ENCODE peak calls at places on chromosomes 4 and X, in four cellular contexts. C, G, Q and I are unnamed samples.

GRCh38 chrX:34987646-34988045 is 45.0 kb downstream of the FAM47B start:
- DNase-seq in C (no peak), Q (no peak), G (no peak), I (no peak)

GRCh38 chr4:82578935-82579334 is 17.1 kb upstream of the TMEM150C start:
- DNase-seq in C (no peak), G (no peak), Q (no peak), I (peak)

GRCh38 chr4:189664693-189665250 is 275.9 kb upstream of the FRG1 start:
- DNase-seq in G (no peak), C (no peak), Q (no peak), I (no peak)

GRCh38 chr4:122700178-122700725 is 32.3 kb upstream of the BBS12 start:
- DNase-seq in G (peak), C (no peak), Q (no peak), I (no peak)

GRCh38 chrX:41116948-41117347 is 31.7 kb downstream of the USP9X start:
- DNase-seq in Q (no peak), C (peak), G (no peak), I (no peak)

GRCh38 chrX:129540068-129540653 is at the start of gene OCRL:
- DNase-seq in C (no peak), Q (peak), G (peak), I (peak)

GRCh38 chrX:105315301-105315700 is 94.8 kb upstream of the TEX13A start:
- DNase-seq in C (no peak), Q (no peak), G (no peak), I (no peak)

GRCh38 chr4:137961051-137961438 is 281.1 kb downstream of the SLC7A11 start:
- DNase-seq in Q (no peak), C (no peak), G (no peak), I (no peak)

GRCh38 chr4:143372093-143372915 is 35.6 kb downstream of the GAB1 start:
- DNase-seq in G (no peak), Q (no peak), C (peak), I (no peak)

GRCh38 chrX:118633530-118633929 is 93.9 kb upstream of the IL13RA1 start:
- DNase-seq in Q (no peak), G (no peak), C (no peak), I (no peak)

GRCh38 chrX:25043192-25043591 is 27.4 kb upstream of the ARX start:
- DNase-seq in G (no peak), Q (no peak), C (no peak), I (no peak)

GRCh38 chr4:163587867-163588266 is 93.4 kb downstream of the TMA16 start:
- DNase-seq in Q (peak), G (peak), C (peak), I (peak)

GRCh38 chrX:101460669-101461068 is 24.6 kb upstream of the ARMCX4 start:
- DNase-seq in Q (no peak), C (no peak), G (no peak), I (no peak)

GRCh38 chr4:183337833-183338232 is 15.6 kb upstream of the CLDN24 start:
- DNase-seq in C (no peak), Q (no peak), G (no peak), I (no peak)

GRCh38 chr4:6925357-6925836 is 15.8 kb downstream of the TBC1D14 start:
- DNase-seq in C (no peak), Q (no peak), G (no peak), I (no peak)

GRCh38 chrX:109635151-109635550 is 10.2 kb upstream of the KCNE5 start:
- DNase-seq in Q (no peak), G (no peak), C (no peak), I (peak)

GRCh38 chrX:68462653-68463052 is 29.4 kb upstream of the OPHN1 start:
- DNase-seq in Q (no peak), C (no peak), G (no peak), I (no peak)

GRCh38 chrX:53224860-53225797 is at the start of gene KDM5C:
- DNase-seq in C (peak), G (peak), Q (peak), I (peak)

GRCh38 chrX:147803948-147804347 is 107.8 kb upstream of the FMR1 start:
- DNase-seq in C (no peak), Q (no peak), G (peak), I (peak)

GRCh38 chr4:125849869-125850268 is 535.1 kb downstream of the FAT4 start:
- DNase-seq in Q (no peak), C (no peak), G (no peak), I (no peak)

GRCh38 chr4:141255016-141255415 is 34.3 kb downstream of the ZNF330 start:
- DNase-seq in C (no peak), Q (no peak), G (no peak), I (no peak)

GRCh38 chr4:159121371-159121770 is 18.5 kb downstream of the RAPGEF2 start:
- DNase-seq in Q (no peak), C (no peak), G (no peak), I (no peak)

GRCh38 chrX:15815779-15816452 is 25.6 kb downstream of the ZRSR2 start:
- DNase-seq in Q (no peak), G (peak), C (peak), I (peak)

GRCh38 chrX:12819231-12819630 is 28.0 kb downstream of the PRPS2 start:
- DNase-seq in Q (no peak), C (no peak), G (no peak), I (no peak)
- TF ChIP-seq SP1 in Q (no peak), C (no peak), G (no peak), I (no peak)

DNA sequence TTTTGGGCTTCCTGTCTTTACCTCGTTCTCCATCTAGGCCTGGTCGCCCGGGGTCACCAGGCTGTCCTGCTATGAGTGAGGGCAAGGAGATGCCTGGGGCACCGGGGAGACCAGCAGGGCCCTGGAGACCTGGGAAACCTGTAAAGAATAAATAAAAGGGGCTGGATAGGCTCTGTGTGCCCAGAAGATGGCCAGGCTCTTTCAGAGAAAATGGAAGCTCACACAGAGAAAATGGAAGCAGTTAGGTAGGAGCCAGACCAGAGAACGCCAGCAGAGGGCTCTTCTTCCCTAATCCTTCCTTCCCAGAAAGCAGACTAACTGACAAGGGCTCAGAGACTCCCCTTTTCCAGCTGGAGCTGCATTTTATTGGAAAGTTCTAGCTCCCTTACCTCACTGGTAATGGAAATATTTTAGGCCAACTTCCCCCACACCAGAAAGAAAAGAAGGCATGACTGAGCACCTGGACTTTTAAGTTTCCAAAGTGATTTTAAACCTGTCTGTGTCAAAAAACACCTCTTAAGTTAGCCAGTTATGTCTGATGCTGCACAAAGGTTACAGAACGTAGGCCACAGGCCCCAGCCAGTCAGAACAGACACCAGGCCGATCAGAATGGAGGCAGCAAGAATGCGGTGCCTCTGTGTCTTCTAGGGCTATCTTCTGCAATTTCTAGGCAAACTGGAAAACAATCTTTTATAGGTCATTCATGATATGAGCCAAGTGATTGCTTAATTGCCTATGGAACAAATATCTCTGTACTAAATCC is 74.0 kb downstream of the ATG4A start:
- DNase-seq in G (peak), Q (peak), C (no peak), I (peak)
- TF ChIP-seq SUZ12 in G (no peak), Q (no peak), C (no peak), I (no peak)

GRCh38 chr4:184441461-184442392 is 32.6 kb downstream of the IRF2 start:
- DNase-seq in C (no peak), Q (no peak), G (no peak), I (no peak)
- TF ChIP-seq SP1 in C (no peak), Q (no peak), G (no peak), I (no peak)

DNA sequence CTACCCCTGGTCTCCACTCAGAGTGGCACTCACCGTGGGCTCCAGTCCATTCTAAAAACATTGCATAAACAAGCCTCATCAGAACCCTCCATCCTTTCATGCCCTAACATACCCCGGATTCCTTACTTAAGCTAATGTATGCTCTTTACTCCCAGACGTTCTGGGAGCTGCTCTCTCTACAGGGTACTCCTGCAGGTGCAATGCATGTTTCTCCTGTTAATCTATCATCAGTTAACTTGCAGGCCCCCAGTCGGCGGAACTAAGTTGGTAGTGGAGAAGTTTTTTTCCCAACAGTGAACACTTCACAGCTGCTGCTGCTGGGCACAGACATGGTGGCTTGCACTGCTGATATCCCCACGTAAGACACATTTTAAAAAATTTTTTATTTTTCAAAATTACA is 161.6 kb upstream of the FAT1 start:
- DNase-seq in C (no peak), Q (no peak), G (peak), I (no peak)
- TF ChIP-seq SUZ12 in C (no peak), Q (no peak), G (no peak), I (no peak)

DNA sequence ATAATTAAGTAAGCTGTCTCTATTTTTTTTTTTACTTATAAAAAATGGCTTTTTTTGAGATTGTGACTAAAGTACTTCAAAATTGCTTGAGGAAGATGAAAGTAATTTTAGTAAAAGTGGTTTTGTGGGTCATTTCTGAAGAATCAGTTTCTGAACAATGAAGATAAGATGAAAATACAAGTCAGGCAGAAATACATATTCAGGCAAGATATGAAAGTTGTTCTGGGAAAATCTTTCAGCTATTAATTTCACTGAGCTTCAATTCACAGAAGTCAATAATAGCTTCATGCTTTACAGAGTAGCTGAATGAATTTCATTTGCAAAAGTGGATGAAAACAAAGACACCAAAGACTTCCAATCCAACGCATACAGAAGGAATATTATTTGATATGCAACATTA is 305.2 kb upstream of the ARSJ start:
- DNase-seq in Q (no peak), G (no peak), C (no peak), I (no peak)
- TF ChIP-seq SP1 in Q (no peak), G (no peak), C (no peak), I (no peak)

GRCh38 chr4:139635966-139636365 is 29.7 kb upstream of the MGST2 start:
- DNase-seq in C (no peak), Q (no peak), G (no peak), I (no peak)

GRCh38 chr4:139629761-139630160 is 35.9 kb upstream of the MGST2 start:
- DNase-seq in G (no peak), Q (no peak), C (no peak), I (no peak)

GRCh38 chr4:139633195-139633594 is 32.4 kb upstream of the MGST2 start:
- DNase-seq in Q (no peak), G (no peak), C (no peak), I (no peak)

GRCh38 chr4:139630991-139631390 is 34.6 kb upstream of the MGST2 start:
- DNase-seq in Q (no peak), C (no peak), G (peak), I (no peak)

DNA sequence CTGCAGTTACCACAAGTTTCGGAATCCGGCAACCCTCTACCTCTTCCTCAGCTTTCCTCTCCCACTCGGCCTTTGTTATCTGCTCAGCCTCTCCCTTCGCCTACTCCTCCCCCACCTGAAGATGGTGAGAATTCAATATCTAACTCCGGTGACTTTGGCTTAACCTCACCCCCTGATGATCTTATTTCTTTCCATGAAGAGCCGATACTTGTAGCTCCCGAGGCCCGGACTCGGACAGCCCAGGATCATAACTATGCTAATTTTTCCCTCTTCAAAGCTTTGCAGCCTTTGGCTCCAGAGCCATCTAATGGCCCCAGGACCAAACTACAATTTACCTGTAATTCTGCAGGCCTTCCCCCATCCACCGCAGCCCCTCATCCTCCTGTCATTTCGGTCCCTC is 32.0 kb upstream of the MGST2 start:
- DNase-seq in Q (peak), C (no peak), G (peak), I (peak)
- TF ChIP-seq SUZ12 in Q (no peak), C (no peak), G (no peak), I (no peak)